ENCODE peak calls at places on chromosomes 12 and 14, in five cellular contexts. T is Peyer's patch, H is esophagus muscularis mucosa, E is stomach, S is H54. X is an unnamed sample.

GRCh38 chr12:4395818-4396217 is 16.3 kb upstream of the FGF23 start:
- DNase-seq in H (no peak), T (no peak), S (no peak), E (no peak), X (no peak)

GRCh38 chr12:92007787-92008186 is 137.9 kb downstream of the BTG1 start:
- DNase-seq in H (no peak), S (no peak), T (no peak), E (no peak), X (no peak)

GRCh38 chr14:103512701-103513611 is 9.7 kb downstream of the CKB start:
- DNase-seq in H (no peak), T (peak), E (peak), S (no peak), X (no peak)

GRCh38 chr12:2023365-2023764 is 19.1 kb upstream of the DCP1B start:
- DNase-seq in E (no peak), S (no peak), T (no peak), H (no peak), X (no peak)

GRCh38 chr12:116476227-116476852 is 82.8 kb upstream of the MAP1LC3B2 start:
- DNase-seq in E (no peak), H (no peak), S (no peak), T (no peak), X (no peak)

GRCh38 chr12:32727237-32727636 is 28.5 kb downstream of the YARS2 start:
- DNase-seq in H (no peak), E (no peak), T (no peak), S (no peak), X (no peak)

GRCh38 chr12:88993655-88994054 is 358.6 kb downstream of the DUSP6 start:
- DNase-seq in E (no peak), H (no peak), S (no peak), T (no peak), X (no peak)

GRCh38 chr12:16130359-16130758 is 147.1 kb downstream of the SLC15A5 start:
- DNase-seq in H (no peak), T (no peak), S (no peak), E (no peak), X (no peak)

GRCh38 chr12:2145433-2145832 is 92.6 kb downstream of the CACNA1C start:
- DNase-seq in S (no peak), H (no peak), T (no peak), E (no peak), X (no peak)

GRCh38 chr12:71662861-71663560 is 637 bp downstream of the ZFC3H1 start:
- DNase-seq in E (peak), S (peak), H (peak), T (peak), X (no peak)

GRCh38 chr14:49999216-49999761 is 106.4 kb downstream of the ARF6 start:
- DNase-seq in H (no peak), E (peak), S (peak), T (peak), X (no peak)

GRCh38 chr14:69049675-69050074 is 70.6 kb upstream of the ACTN1 start:
- DNase-seq in T (no peak), E (no peak), S (no peak), H (no peak), X (no peak)
- TF ChIP-seq POLR2A in T (no peak), E (no peak), S (no peak), H (no peak), X (no peak)

GRCh38 chr12:77042834-77043233 is 22.5 kb downstream of the E2F7 start:
- DNase-seq in S (no peak), H (no peak), E (no peak), T (no peak), X (no peak)
- TF ChIP-seq POLR2A in S (no peak), H (no peak), E (no peak), T (no peak), X (no peak)

GRCh38 chr12:118059645-118060275 is 1.2 kb downstream of the WSB2 start:
- DNase-seq in E (no peak), S (no peak), H (no peak), T (no peak), X (no peak)

GRCh38 chr12:118058881-118059644 is 1.9 kb downstream of the WSB2 start:
- DNase-seq in T (no peak), E (no peak), H (no peak), S (no peak), X (no peak)

GRCh38 chr12:118061876-118062791 is 1.2 kb upstream of the WSB2 start:
- DNase-seq in T (peak), S (peak), H (peak), E (peak), X (no peak)

GRCh38 chr12:118060301-118061010 is 523 bp downstream of the WSB2 start:
- DNase-seq in H (no peak), E (peak), S (peak), T (peak), X (no peak)

GRCh38 chr12:118061011-118061875 is at the start of gene WSB2:
- DNase-seq in T (peak), S (peak), H (peak), E (peak), X (no peak)
- TF ChIP-seq POLR2A in T (no peak), S (peak), H (no peak), E (no peak), X (no peak)

GRCh38 chr14:59483360-59483759 is 848 bp downstream of the L3HYPDH start:
- DNase-seq in S (no peak), H (no peak), T (no peak), E (no peak), X (no peak)

GRCh38 chr14:59482471-59483331 is 1.5 kb downstream of the L3HYPDH start:
- DNase-seq in E (no peak), H (no peak), T (no peak), S (peak), X (no peak)

GRCh38 chr14:59482120-59482434 is 2.1 kb downstream of the L3HYPDH start:
- DNase-seq in E (no peak), H (no peak), T (no peak), S (no peak), X (no peak)

GRCh38 chr14:59484611-59485174 is 376 bp downstream of the JKAMP start:
- DNase-seq in S (peak), H (no peak), E (no peak), T (no peak), X (peak)

GRCh38 chr14:59483819-59484610 is at the start of the genes JKAMP and L3HYPDH:
- DNase-seq in E (peak), S (peak), T (peak), H (peak), X (no peak)
- TF ChIP-seq POLR2A in E (peak), S (peak), T (peak), H (peak), X (peak)

GRCh38 chr12:122888232-122888752 is 7.6 kb downstream of the VPS37B start:
- DNase-seq in E (peak), T (peak), H (no peak), S (peak), X (no peak)
- TF ChIP-seq POLR2A in E (peak), T (peak), H (no peak), S (no peak), X (no peak)

X was measured in vagina.